ENCODE peak calls at places on chromosomes 1 and 21, in ten cellular contexts. Q, F, S, R, Z, V, L, H, N and C are unnamed samples.

GRCh38 chr1:230153655-230154296 is 86.7 kb downstream of the GALNT2 start:
- DNase-seq in Q (no peak), F (no peak), S (peak), R (peak), Z (no peak), V (no peak), L (no peak), H (peak), N (no peak), C (peak)

GRCh38 chr1:18322353-18323032 is 158.2 kb upstream of the KLHDC7A start:
- DNase-seq in Q (no peak), F (no peak), S (no peak), R (no peak), Z (no peak), V (no peak), L (no peak), H (no peak), N (no peak), C (no peak)

GRCh38 chr1:19003371-19004290 is 47.2 kb upstream of the IFFO2 start:
- DNase-seq in Q (no peak), F (no peak), S (peak), R (no peak), Z (no peak), V (no peak), L (no peak), H (peak), N (no peak), C (no peak)

GRCh38 chr1:109441105-109441504 is 14.9 kb upstream of the PSMA5 start:
- DNase-seq in Q (no peak), F (no peak), S (no peak), R (peak), Z (no peak), V (no peak), L (no peak), H (peak), N (no peak), C (peak)

GRCh38 chr1:53337499-53337898 is 9.6 kb upstream of the LRP8 start:
- DNase-seq in Q (no peak), F (no peak), S (no peak), R (no peak), Z (no peak), V (no peak), L (no peak), H (no peak), N (no peak), C (no peak)

GRCh38 chr1:162139398-162139685 is 69.9 kb downstream of the NOS1AP start:
- DNase-seq in Q (no peak), F (no peak), S (no peak), R (no peak), Z (no peak), V (no peak), L (no peak), H (no peak), N (no peak), C (no peak)

GRCh38 chr1:202255343-202255742 is 61.7 kb downstream of the LGR6 start:
- DNase-seq in Q (no peak), F (no peak), S (no peak), R (no peak), Z (no peak), V (no peak), L (no peak), H (no peak), N (no peak), C (no peak)

GRCh38 chr1:1419812-1420653 is 1.0 kb downstream of the ANKRD65 start:
- DNase-seq in Q (no peak), F (no peak), S (no peak), R (no peak), Z (no peak), V (peak), L (no peak), H (no peak), N (no peak), C (no peak)

GRCh38 chr1:99662581-99663208 is 16.8 kb downstream of the PALMD start:
- DNase-seq in Q (peak), F (no peak), S (peak), R (peak), Z (no peak), V (no peak), L (no peak), H (peak), N (no peak), C (peak)

GRCh38 chr1:60822252-60822651 is 260.1 kb upstream of the NFIA start:
- DNase-seq in Q (no peak), F (no peak), S (no peak), R (no peak), Z (no peak), V (no peak), L (no peak), H (no peak), N (no peak), C (no peak)

GRCh38 chr1:240115831-240116230 is 24.1 kb downstream of the FMN2 start:
- DNase-seq in Q (no peak), F (no peak), S (no peak), R (no peak), Z (no peak), V (no peak), L (no peak), H (no peak), N (no peak), C (no peak)

GRCh38 chr21:18369115-18369514 is 34.5 kb downstream of the TMPRSS15 start:
- DNase-seq in Q (no peak), F (no peak), S (no peak), R (no peak), Z (no peak), V (no peak), L (no peak), H (peak), N (no peak), C (no peak)
- TF ChIP-seq CTCF in Q (no peak), F (no peak), S (peak), R (no peak), Z (peak), V (no peak), L (peak), H (peak), N (no peak), C (no peak)

GRCh38 chr1:55507578-55507931 is 292.4 kb upstream of the USP24 start:
- DNase-seq in Q (no peak), F (no peak), S (no peak), R (no peak), Z (no peak), V (no peak), L (no peak), H (no peak), N (no peak), C (no peak)
- H3K4me3 ChIP-seq in Q (no peak), F (no peak), S (no peak), R (no peak), Z (no peak), V (no peak), L (no peak), H (no peak), N (no peak), C (no peak)

DNA sequence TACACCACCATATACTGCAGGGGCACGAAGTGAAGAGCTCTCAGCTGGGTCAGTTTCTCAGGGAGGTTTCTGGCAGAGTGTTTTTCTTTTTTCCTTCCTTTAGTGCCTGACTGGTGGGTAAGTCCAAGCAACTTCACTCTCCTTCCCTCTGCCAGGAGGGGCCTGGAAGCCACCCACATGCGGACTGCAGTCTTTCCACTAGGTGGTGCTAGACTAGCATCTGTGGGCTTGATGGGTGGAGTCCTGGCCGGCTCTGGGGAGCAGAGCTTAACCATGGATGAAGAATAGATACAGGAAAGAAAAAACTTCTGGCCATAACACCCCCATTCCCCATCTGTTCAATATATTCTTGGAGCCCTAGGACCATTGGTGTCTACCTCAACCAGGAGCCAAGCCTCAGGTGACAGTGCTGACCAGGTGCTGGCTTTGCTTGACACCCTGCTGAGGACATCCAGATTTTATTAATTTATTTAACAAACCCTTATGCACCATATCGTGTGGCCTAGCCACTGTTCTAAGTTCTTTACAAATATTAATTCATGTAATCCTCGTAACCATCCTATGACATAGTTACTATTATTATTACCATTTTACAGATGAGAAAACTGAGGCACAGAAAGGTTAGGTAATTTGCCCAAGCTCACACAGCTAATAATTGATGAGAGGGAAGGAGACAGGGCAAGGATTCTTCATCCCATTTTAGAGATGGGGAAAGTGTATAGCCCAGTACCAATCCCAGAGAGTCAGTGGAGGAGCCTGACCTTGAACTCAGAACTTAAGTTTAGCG is 126.7 kb upstream of the CSF3R start:
- DNase-seq in Q (no peak), F (peak), S (peak), R (peak), Z (peak), V (no peak), L (peak), H (peak), N (no peak), C (peak)
- TF ChIP-seq CTCF in Q (no peak), F (peak), S (peak), R (peak), Z (peak), V (peak), L (peak), H (peak), N (no peak), C (peak)

DNA sequence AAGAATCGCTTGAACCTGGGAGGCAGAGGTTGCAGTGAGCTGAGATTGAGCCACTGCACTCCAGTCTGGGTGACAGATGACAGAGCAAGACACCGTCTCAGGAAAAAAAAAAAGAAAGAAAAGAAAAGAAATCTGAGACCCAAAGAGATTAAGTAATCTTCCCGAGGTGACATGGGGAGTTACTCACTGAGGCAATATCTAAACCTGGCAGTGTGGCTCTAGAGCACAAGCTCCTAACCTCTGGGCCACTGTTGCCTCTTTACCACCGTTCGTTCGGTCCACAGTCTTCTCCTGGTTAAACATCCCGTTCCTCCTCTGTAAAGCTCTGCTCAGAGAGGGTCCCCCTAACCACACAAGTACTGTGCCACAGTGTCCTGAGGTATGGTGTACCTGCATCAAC is 1.5 kb downstream of the HMGCL start:
- DNase-seq in Q (no peak), F (no peak), S (no peak), R (no peak), Z (no peak), V (no peak), L (no peak), H (no peak), N (no peak), C (no peak)
- H3K4me3 ChIP-seq in Q (no peak), F (no peak), S (no peak), R (peak), Z (no peak), V (no peak), L (no peak), H (no peak), N (no peak), C (no peak)